ENCODE peak calls at places on chromosome 17, in five cellular contexts. One of them, this sample, is unnamed.
A peak's percentile ranks its signal among the peaks of the same experiment; 100 is the strongest.

GRCh38 chr17:74480290-74480689 is 13.9 kb downstream of the CD300A start:
- DNase-seq in amniotic stem cell: no peak
- DNase-seq in iPS-NIHi11: peak; percentile 6
- DNase-seq in stimulated activated CD8-positive, alpha-beta memory T cell treated with anti-CD3 and anti-CD28 coated beads, Interleukin-4, amount 100 ng/mL, for 48 hours: no peak
- DNase-seq in tibial nerve: no peak
- DNase-seq in this sample: no peak

GRCh38 chr17:38598536-38598935 is 7.2 kb downstream of the SRCIN1 start:
- DNase-seq in amniotic stem cell: no peak
- DNase-seq in iPS-NIHi11: peak; percentile 90
- DNase-seq in stimulated activated CD8-positive, alpha-beta memory T cell treated with anti-CD3 and anti-CD28 coated beads, Interleukin-4, amount 100 ng/mL, for 48 hours: peak; percentile 42
- DNase-seq in tibial nerve: no peak
- DNase-seq in this sample: peak; percentile 25

GRCh38 chr17:80833952-80834895 is 157.4 kb upstream of the CHMP6 start:
- DNase-seq in amniotic stem cell: no peak
- DNase-seq in iPS-NIHi11: no peak
- DNase-seq in stimulated activated CD8-positive, alpha-beta memory T cell treated with anti-CD3 and anti-CD28 coated beads, Interleukin-4, amount 100 ng/mL, for 48 hours: no peak
- DNase-seq in tibial nerve: peak; percentile 52
- DNase-seq in this sample: peak; percentile 80

GRCh38 chr17:602436-602835 is 112.2 kb downstream of the VPS53 start:
- DNase-seq in amniotic stem cell: no peak
- DNase-seq in iPS-NIHi11: no peak
- DNase-seq in stimulated activated CD8-positive, alpha-beta memory T cell treated with anti-CD3 and anti-CD28 coated beads, Interleukin-4, amount 100 ng/mL, for 48 hours: no peak
- DNase-seq in tibial nerve: no peak
- DNase-seq in this sample: no peak

GRCh38 chr17:29273924-29274323 is 20.0 kb downstream of the NUFIP2 start:
- DNase-seq in amniotic stem cell: no peak
- DNase-seq in iPS-NIHi11: no peak
- DNase-seq in stimulated activated CD8-positive, alpha-beta memory T cell treated with anti-CD3 and anti-CD28 coated beads, Interleukin-4, amount 100 ng/mL, for 48 hours: no peak
- DNase-seq in tibial nerve: no peak
- DNase-seq in this sample: no peak

GRCh38 chr17:71188811-71189492 is 931.9 kb upstream of the SOX9 start:
- DNase-seq in amniotic stem cell: no peak
- DNase-seq in iPS-NIHi11: no peak
- DNase-seq in stimulated activated CD8-positive, alpha-beta memory T cell treated with anti-CD3 and anti-CD28 coated beads, Interleukin-4, amount 100 ng/mL, for 48 hours: no peak
- DNase-seq in tibial nerve: no peak
- DNase-seq in this sample: peak; percentile 60

GRCh38 chr17:49061524-49061943 is 64.3 kb downstream of the IGF2BP1 start:
- DNase-seq in amniotic stem cell: no peak
- DNase-seq in iPS-NIHi11: no peak
- DNase-seq in stimulated activated CD8-positive, alpha-beta memory T cell treated with anti-CD3 and anti-CD28 coated beads, Interleukin-4, amount 100 ng/mL, for 48 hours: no peak
- DNase-seq in tibial nerve: no peak
- DNase-seq in this sample: no peak

GRCh38 chr17:48542114-48542955 is 2.6 kb downstream of the HOXB2 start:
- DNase-seq in amniotic stem cell: no peak
- DNase-seq in iPS-NIHi11: no peak
- DNase-seq in stimulated activated CD8-positive, alpha-beta memory T cell treated with anti-CD3 and anti-CD28 coated beads, Interleukin-4, amount 100 ng/mL, for 48 hours: peak; percentile 42
- DNase-seq in tibial nerve: no peak
- DNase-seq in this sample: no peak

GRCh38 chr17:40540448-40540847 is 24.8 kb downstream of the CCR7 start:
- DNase-seq in amniotic stem cell: no peak
- DNase-seq in iPS-NIHi11: no peak
- DNase-seq in stimulated activated CD8-positive, alpha-beta memory T cell treated with anti-CD3 and anti-CD28 coated beads, Interleukin-4, amount 100 ng/mL, for 48 hours: peak; percentile 85
- DNase-seq in tibial nerve: no peak
- DNase-seq in this sample: no peak

GRCh38 chr17:50589112-50589712 is 28.7 kb downstream of the CACNA1G start:
- DNase-seq in amniotic stem cell: no peak
- DNase-seq in iPS-NIHi11: no peak
- DNase-seq in stimulated activated CD8-positive, alpha-beta memory T cell treated with anti-CD3 and anti-CD28 coated beads, Interleukin-4, amount 100 ng/mL, for 48 hours: no peak
- DNase-seq in tibial nerve: no peak
- DNase-seq in this sample: no peak

GRCh38 chr17:82548681-82549303 is 29.3 kb downstream of the FOXK2 start:
- DNase-seq in amniotic stem cell: no peak
- DNase-seq in iPS-NIHi11: no peak
- DNase-seq in stimulated activated CD8-positive, alpha-beta memory T cell treated with anti-CD3 and anti-CD28 coated beads, Interleukin-4, amount 100 ng/mL, for 48 hours: no peak
- DNase-seq in tibial nerve: no peak
- DNase-seq in this sample: no peak

GRCh38 chr17:73497721-73498120 is 146.5 kb downstream of the SDK2 start:
- DNase-seq in amniotic stem cell: no peak
- DNase-seq in iPS-NIHi11: no peak
- DNase-seq in stimulated activated CD8-positive, alpha-beta memory T cell treated with anti-CD3 and anti-CD28 coated beads, Interleukin-4, amount 100 ng/mL, for 48 hours: no peak
- DNase-seq in tibial nerve: no peak
- DNase-seq in this sample: no peak

GRCh38 chr17:69870091-69870530 is 204.9 kb upstream of the KCNJ16 start:
- DNase-seq in amniotic stem cell: peak; percentile 20
- DNase-seq in iPS-NIHi11: no peak
- DNase-seq in stimulated activated CD8-positive, alpha-beta memory T cell treated with anti-CD3 and anti-CD28 coated beads, Interleukin-4, amount 100 ng/mL, for 48 hours: no peak
- DNase-seq in tibial nerve: no peak
- DNase-seq in this sample: peak; percentile 44

GRCh38 chr17:2685696-2686095 is 25.9 kb downstream of the CLUH start:
- DNase-seq in amniotic stem cell: no peak
- DNase-seq in iPS-NIHi11: peak; percentile 9
- DNase-seq in stimulated activated CD8-positive, alpha-beta memory T cell treated with anti-CD3 and anti-CD28 coated beads, Interleukin-4, amount 100 ng/mL, for 48 hours: peak; percentile 25
- DNase-seq in tibial nerve: no peak
- DNase-seq in this sample: no peak

GRCh38 chr17:39979865-39980401 is 674 bp upstream of the PSMD3 start:
- DNase-seq in amniotic stem cell: no peak
- DNase-seq in iPS-NIHi11: peak; percentile 35
- DNase-seq in stimulated activated CD8-positive, alpha-beta memory T cell treated with anti-CD3 and anti-CD28 coated beads, Interleukin-4, amount 100 ng/mL, for 48 hours: peak; percentile 41
- DNase-seq in tibial nerve: no peak
- DNase-seq in this sample: no peak

GRCh38 chr17:80474933-80475915 is 1.2 kb downstream of the NPTX1 start:
- DNase-seq in amniotic stem cell: no peak
- DNase-seq in iPS-NIHi11: no peak
- DNase-seq in stimulated activated CD8-positive, alpha-beta memory T cell treated with anti-CD3 and anti-CD28 coated beads, Interleukin-4, amount 100 ng/mL, for 48 hours: no peak
- DNase-seq in tibial nerve: no peak
- DNase-seq in this sample: no peak

GRCh38 chr17:22569459-22570143 is 877.3 kb downstream of the KCNJ18 start:
- DNase-seq in amniotic stem cell: no peak
- DNase-seq in iPS-NIHi11: no peak
- DNase-seq in stimulated activated CD8-positive, alpha-beta memory T cell treated with anti-CD3 and anti-CD28 coated beads, Interleukin-4, amount 100 ng/mL, for 48 hours: no peak
- DNase-seq in tibial nerve: no peak
- DNase-seq in this sample: no peak

GRCh38 chr17:17089796-17090641 is 47.8 kb downstream of the MPRIP start:
- DNase-seq in amniotic stem cell: no peak
- DNase-seq in iPS-NIHi11: no peak
- DNase-seq in stimulated activated CD8-positive, alpha-beta memory T cell treated with anti-CD3 and anti-CD28 coated beads, Interleukin-4, amount 100 ng/mL, for 48 hours: no peak
- DNase-seq in tibial nerve: peak; percentile 4
- DNase-seq in this sample: no peak

GRCh38 chr17:46877466-46877865 is 26.1 kb downstream of the WNT9B start:
- DNase-seq in amniotic stem cell: no peak
- DNase-seq in iPS-NIHi11: no peak
- DNase-seq in stimulated activated CD8-positive, alpha-beta memory T cell treated with anti-CD3 and anti-CD28 coated beads, Interleukin-4, amount 100 ng/mL, for 48 hours: peak; percentile 34
- DNase-seq in tibial nerve: no peak
- DNase-seq in this sample: no peak

GRCh38 chr17:66152756-66153155 is 39.2 kb downstream of the CEP112 start:
- DNase-seq in amniotic stem cell: no peak
- DNase-seq in iPS-NIHi11: no peak
- DNase-seq in stimulated activated CD8-positive, alpha-beta memory T cell treated with anti-CD3 and anti-CD28 coated beads, Interleukin-4, amount 100 ng/mL, for 48 hours: no peak
- DNase-seq in tibial nerve: no peak
- DNase-seq in this sample: no peak

GRCh38 chr17:70034158-70034557 is 40.9 kb upstream of the KCNJ16 start:
- DNase-seq in amniotic stem cell: no peak
- DNase-seq in iPS-NIHi11: no peak
- DNase-seq in stimulated activated CD8-positive, alpha-beta memory T cell treated with anti-CD3 and anti-CD28 coated beads, Interleukin-4, amount 100 ng/mL, for 48 hours: no peak
- DNase-seq in tibial nerve: no peak
- DNase-seq in this sample: no peak

GRCh38 chr17:41645371-41646063 is 21.1 kb upstream of the KRT17 start:
- DNase-seq in amniotic stem cell: no peak
- DNase-seq in iPS-NIHi11: no peak
- DNase-seq in stimulated activated CD8-positive, alpha-beta memory T cell treated with anti-CD3 and anti-CD28 coated beads, Interleukin-4, amount 100 ng/mL, for 48 hours: no peak
- DNase-seq in tibial nerve: no peak
- DNase-seq in this sample: no peak

GRCh38 chr17:39400547-39401411 is 647 bp downstream of the FBXL20 start:
- DNase-seq in amniotic stem cell: no peak
- DNase-seq in iPS-NIHi11: no peak
- DNase-seq in stimulated activated CD8-positive, alpha-beta memory T cell treated with anti-CD3 and anti-CD28 coated beads, Interleukin-4, amount 100 ng/mL, for 48 hours: peak; percentile 35
- DNase-seq in tibial nerve: no peak
- DNase-seq in this sample: no peak

GRCh38 chr17:81346908-81347349 is 48.3 kb upstream of the BAHCC1 start:
- DNase-seq in amniotic stem cell: no peak
- DNase-seq in iPS-NIHi11: no peak
- DNase-seq in stimulated activated CD8-positive, alpha-beta memory T cell treated with anti-CD3 and anti-CD28 coated beads, Interleukin-4, amount 100 ng/mL, for 48 hours: no peak
- DNase-seq in tibial nerve: no peak
- DNase-seq in this sample: no peak

GRCh38 chr17:9937164-9937835 is 32.2 kb upstream of the RCVRN start:
- DNase-seq in amniotic stem cell: no peak
- DNase-seq in iPS-NIHi11: no peak
- DNase-seq in stimulated activated CD8-positive, alpha-beta memory T cell treated with anti-CD3 and anti-CD28 coated beads, Interleukin-4, amount 100 ng/mL, for 48 hours: no peak
- DNase-seq in tibial nerve: peak; percentile 64
- DNase-seq in this sample: peak; percentile 56

GRCh38 chr17:61431594-61432311 is 20.5 kb upstream of the TBX4 start:
- DNase-seq in amniotic stem cell: no peak
- DNase-seq in iPS-NIHi11: no peak
- DNase-seq in stimulated activated CD8-positive, alpha-beta memory T cell treated with anti-CD3 and anti-CD28 coated beads, Interleukin-4, amount 100 ng/mL, for 48 hours: no peak
- DNase-seq in tibial nerve: no peak
- DNase-seq in this sample: no peak

GRCh38 chr17:72031219-72031906 is 89.5 kb upstream of the SOX9 start:
- DNase-seq in amniotic stem cell: no peak
- DNase-seq in iPS-NIHi11: no peak
- DNase-seq in stimulated activated CD8-positive, alpha-beta memory T cell treated with anti-CD3 and anti-CD28 coated beads, Interleukin-4, amount 100 ng/mL, for 48 hours: no peak
- DNase-seq in tibial nerve: no peak
- DNase-seq in this sample: no peak

GRCh38 chr17:66518677-66519076 is 216.3 kb downstream of the PRKCA start:
- DNase-seq in amniotic stem cell: no peak
- DNase-seq in iPS-NIHi11: no peak
- DNase-seq in stimulated activated CD8-positive, alpha-beta memory T cell treated with anti-CD3 and anti-CD28 coated beads, Interleukin-4, amount 100 ng/mL, for 48 hours: no peak
- DNase-seq in tibial nerve: no peak
- DNase-seq in this sample: no peak

GRCh38 chr17:57861737-57862409 is 12.0 kb upstream of the MRPS23 start:
- DNase-seq in amniotic stem cell: no peak
- DNase-seq in iPS-NIHi11: peak; percentile 71
- DNase-seq in stimulated activated CD8-positive, alpha-beta memory T cell treated with anti-CD3 and anti-CD28 coated beads, Interleukin-4, amount 100 ng/mL, for 48 hours: no peak
- DNase-seq in tibial nerve: peak; percentile 51
- DNase-seq in this sample: no peak

GRCh38 chr17:29109477-29110371 is 66.8 kb downstream of the PIPOX start:
- DNase-seq in amniotic stem cell: no peak
- DNase-seq in iPS-NIHi11: no peak
- DNase-seq in stimulated activated CD8-positive, alpha-beta memory T cell treated with anti-CD3 and anti-CD28 coated beads, Interleukin-4, amount 100 ng/mL, for 48 hours: no peak
- DNase-seq in tibial nerve: no peak
- DNase-seq in this sample: no peak

GRCh38 chr17:37176683-37177082 is 199.1 kb upstream of the C17orf78 start:
- DNase-seq in amniotic stem cell: no peak
- DNase-seq in iPS-NIHi11: no peak
- DNase-seq in stimulated activated CD8-positive, alpha-beta memory T cell treated with anti-CD3 and anti-CD28 coated beads, Interleukin-4, amount 100 ng/mL, for 48 hours: no peak
- DNase-seq in tibial nerve: no peak
- DNase-seq in this sample: no peak

GRCh38 chr17:69828087-69828486 is 246.9 kb upstream of the KCNJ16 start:
- DNase-seq in amniotic stem cell: peak; percentile 1
- DNase-seq in iPS-NIHi11: no peak
- DNase-seq in stimulated activated CD8-positive, alpha-beta memory T cell treated with anti-CD3 and anti-CD28 coated beads, Interleukin-4, amount 100 ng/mL, for 48 hours: no peak
- DNase-seq in tibial nerve: no peak
- DNase-seq in this sample: peak; percentile 20

GRCh38 chr17:81147701-81148100 is 17.6 kb upstream of the PVALEF start:
- DNase-seq in amniotic stem cell: no peak
- DNase-seq in iPS-NIHi11: no peak
- DNase-seq in stimulated activated CD8-positive, alpha-beta memory T cell treated with anti-CD3 and anti-CD28 coated beads, Interleukin-4, amount 100 ng/mL, for 48 hours: no peak
- DNase-seq in tibial nerve: no peak
- DNase-seq in this sample: no peak

This sample was measured in HFF-Myc.